ENCODE peak calls at places on chromosomes 2 and 18, in six cellular contexts. I, B, V, Q, K and H are unnamed samples.

GRCh38 chr2:180017764-180018163 is 10.7 kb upstream of the CWC22 start:
- DNase-seq in I (no peak), B (peak), V (no peak), Q (no peak), K (no peak), H (no peak)

GRCh38 chr2:17337507-17337906 is 180.7 kb downstream of the RAD51AP2 start:
- DNase-seq in I (no peak), B (no peak), V (no peak), Q (no peak), K (no peak), H (no peak)

GRCh38 chr2:45946023-45946422 is 294.5 kb downstream of the PRKCE start:
- DNase-seq in I (no peak), B (no peak), V (no peak), Q (no peak), K (no peak), H (no peak)

GRCh38 chr18:70522183-70522582 is 233.3 kb downstream of the SOCS6 start:
- DNase-seq in I (no peak), B (no peak), V (no peak), Q (no peak), K (no peak), H (no peak)

GRCh38 chr2:100742884-100743283 is 77.1 kb upstream of the NPAS2 start:
- DNase-seq in I (no peak), B (peak), V (no peak), Q (no peak), K (no peak), H (no peak)

GRCh38 chr2:225465827-225466226 is 66.3 kb downstream of the NYAP2 start:
- DNase-seq in I (no peak), B (no peak), V (no peak), Q (no peak), K (no peak), H (no peak)

GRCh38 chr2:148534416-148535205 is 109.9 kb upstream of the EPC2 start:
- DNase-seq in I (no peak), B (no peak), V (no peak), Q (peak), K (no peak), H (peak)

GRCh38 chr2:127453392-127454171 is 35.4 kb downstream of the PROC start:
- DNase-seq in I (no peak), B (no peak), V (no peak), Q (no peak), K (no peak), H (no peak)

GRCh38 chr2:241566468-241566867 is 7.9 kb downstream of the BOK start:
- DNase-seq in I (no peak), B (no peak), V (no peak), Q (no peak), K (no peak), H (no peak)

GRCh38 chr2:134460583-134460998 is 206.7 kb downstream of the MGAT5 start:
- DNase-seq in I (peak), B (peak), V (peak), Q (peak), K (no peak), H (peak)

GRCh38 chr2:215728504-215729065 is 284.8 kb downstream of the MREG start:
- DNase-seq in I (no peak), B (peak), V (no peak), Q (no peak), K (no peak), H (no peak)

GRCh38 chr2:76921006-76921405 is 601.2 kb downstream of the LRRTM4 start:
- DNase-seq in I (no peak), B (no peak), V (no peak), Q (no peak), K (no peak), H (no peak)

GRCh38 chr2:225468131-225468530 is 68.6 kb downstream of the NYAP2 start:
- DNase-seq in I (no peak), B (no peak), V (no peak), Q (no peak), K (no peak), H (no peak)

GRCh38 chr2:86201951-86202692 is 2.9 kb downstream of the MRPL35 start:
- DNase-seq in I (no peak), B (no peak), V (no peak), Q (no peak), K (no peak), H (no peak)

GRCh38 chr2:175036582-175037018 is 31.4 kb upstream of the CHN1 start:
- DNase-seq in I (no peak), B (no peak), V (no peak), Q (no peak), K (no peak), H (no peak)

GRCh38 chr18:23200751-23201150 is 65.5 kb downstream of the CABLES1 start:
- DNase-seq in I (no peak), B (no peak), V (no peak), Q (no peak), K (no peak), H (no peak)

GRCh38 chr2:237281900-237282306 is 132.1 kb downstream of the COL6A3 start:
- DNase-seq in I (no peak), B (peak), V (no peak), Q (no peak), K (no peak), H (no peak)

GRCh38 chr2:104844813-104845551 is 8.9 kb upstream of the POU3F3 start:
- DNase-seq in I (no peak), B (no peak), V (peak), Q (no peak), K (no peak), H (no peak)

GRCh38 chr2:161658259-161658658 is 34.0 kb downstream of the SLC4A10 start:
- DNase-seq in I (no peak), B (no peak), V (no peak), Q (no peak), K (no peak), H (no peak)

GRCh38 chr2:170222298-170222697 is 44.4 kb downstream of the MYO3B start:
- DNase-seq in I (no peak), B (no peak), V (no peak), Q (no peak), K (no peak), H (no peak)

GRCh38 chr2:36399050-36399449 is 43.5 kb downstream of the CRIM1 start:
- DNase-seq in I (no peak), B (no peak), V (no peak), Q (no peak), K (no peak), H (no peak)

GRCh38 chr2:241358470-241358869 is 2.4 kb downstream of the FARP2 start:
- DNase-seq in I (no peak), B (no peak), V (no peak), Q (no peak), K (no peak), H (no peak)

GRCh38 chr2:159775006-159775405 is 23.0 kb downstream of the CD302 start:
- DNase-seq in I (no peak), B (no peak), V (no peak), Q (no peak), K (no peak), H (no peak)

GRCh38 chr2:45575881-45576280 is 35.2 kb downstream of the SRBD1 start:
- DNase-seq in I (no peak), B (no peak), V (no peak), Q (no peak), K (no peak), H (no peak)

GRCh38 chr2:10431797-10432196 is 16.3 kb downstream of the ODC1 start:
- DNase-seq in I (no peak), B (no peak), V (no peak), Q (no peak), K (no peak), H (no peak)

GRCh38 chr2:218419630-218420216 is 800 bp downstream of the VIL1 start:
- DNase-seq in I (no peak), B (no peak), V (no peak), Q (no peak), K (no peak), H (no peak)

GRCh38 chr2:215002500-215002899 is 135.9 kb downstream of the ABCA12 start:
- DNase-seq in I (no peak), B (no peak), V (peak), Q (peak), K (no peak), H (no peak)